ENCODE peak calls at places on chromosomes 7 and 10, in seven cellular contexts. L is trophoblast cell, H is neuronal stem cell, I is mesendoderm, Q is H9, U is mesenchymal stem cell, D is H1. K is an unnamed sample.

GRCh38 chr10:110416776-110417732 is 80.7 kb upstream of the DUSP5 start:
- DNase-seq in L (no peak), D (no peak), I (no peak), U (no peak), Q (no peak), H (no peak), K (no peak)

GRCh38 chr10:114100848-114101741 is 57.4 kb downstream of the ADRB1 start:
- DNase-seq in Q (no peak), L (no peak), D (no peak), I (peak; percentile 32), U (peak; percentile 53), H (no peak), K (peak; percentile 19)

GRCh38 chr7:137715101-137715500 is 131.7 kb downstream of the DGKI start:
- DNase-seq in H (no peak), D (no peak), L (no peak), I (no peak), Q (no peak), U (no peak), K (peak; percentile 16)

GRCh38 chr7:90404777-90405176 is 1.5 kb downstream of the CLDN12 start:
- DNase-seq in D (no peak), L (no peak), Q (no peak), U (peak; percentile 24), H (no peak), I (no peak), K (peak; percentile 30)

GRCh38 chr10:28558923-28559508 is 26.1 kb downstream of the WAC start:
- DNase-seq in I (no peak), U (no peak), D (no peak), H (no peak), L (no peak), Q (no peak), K (peak; percentile 27)

GRCh38 chr7:75072978-75073282 is 672 bp downstream of the RCC1L start:
- DNase-seq in U (peak; percentile 60), L (no peak), D (no peak), I (no peak), Q (no peak), H (no peak), K (no peak)

GRCh38 chr10:115093776-115094361 is 704 bp downstream of the ATRNL1 start:
- DNase-seq in Q (peak; percentile 70), I (peak; percentile 71), D (no peak), U (peak; percentile 27), H (peak; percentile 20), L (no peak), K (no peak)

GRCh38 chr7:34260282-34260681 is 354.9 kb downstream of the BMPER start:
- DNase-seq in D (no peak), U (peak; percentile 93), I (peak; percentile 38), H (no peak), L (peak; percentile 20), Q (no peak), K (peak; percentile 94)

GRCh38 chr7:55253188-55253587 is 111.9 kb upstream of the LANCL2 start:
- DNase-seq in H (no peak), L (no peak), Q (no peak), D (no peak), U (no peak), I (no peak), K (no peak)

GRCh38 chr7:81268551-81268950 is 349.7 kb upstream of the SEMA3C start:
- DNase-seq in I (no peak), L (no peak), Q (no peak), D (no peak), H (no peak), U (peak; percentile 28), K (peak; percentile 25)

GRCh38 chr7:155094636-155095035 is 24.5 kb downstream of the HTR5A start:
- DNase-seq in H (no peak), D (no peak), U (no peak), Q (no peak), L (no peak), I (no peak), K (no peak)

GRCh38 chr7:86942081-86942480 is 117.4 kb downstream of the ELAPOR2 start:
- DNase-seq in H (peak; percentile 29), Q (no peak), U (peak; percentile 31), L (no peak), D (no peak), I (no peak), K (no peak)

GRCh38 chr7:12957487-12957886 is 270.1 kb downstream of the ARL4A start:
- DNase-seq in H (no peak), U (no peak), L (no peak), Q (no peak), D (no peak), I (no peak), K (no peak)

GRCh38 chr10:90308223-90308622 is 549.6 kb downstream of the HTR7 start:
- DNase-seq in Q (no peak), U (no peak), I (no peak), H (no peak), L (no peak), D (no peak), K (peak; percentile 70)

GRCh38 chr7:74502216-74502891 is 48.6 kb downstream of the GTF2IRD1 start:
- DNase-seq in U (no peak), H (no peak), Q (no peak), L (no peak), D (no peak), I (no peak), K (no peak)

GRCh38 chr7:146208484-146208883 is 91.9 kb downstream of the CNTNAP2 start:
- DNase-seq in U (no peak), L (no peak), Q (no peak), I (no peak), H (no peak), D (no peak), K (no peak)

GRCh38 chr7:85719981-85720963 is 533.4 kb upstream of the SEMA3D start:
- DNase-seq in D (no peak), U (peak; percentile 74), H (no peak), I (peak; percentile 23), Q (no peak), L (no peak), K (peak; percentile 43)

GRCh38 chr10:20768849-20769248 is 128.3 kb downstream of the NEBL start:
- DNase-seq in H (peak; percentile 14), I (peak; percentile 24), D (no peak), Q (no peak), L (no peak), U (peak; percentile 50), K (no peak)

GRCh38 chr10:46550795-46551700 is 5.4 kb downstream of the GPRIN2 start:
- DNase-seq in Q (peak; percentile 25), D (no peak), I (no peak), H (no peak), U (no peak), L (no peak), K (no peak)

GRCh38 chr7:15720849-15721471 is 34.5 kb upstream of the MEOX2 start:
- DNase-seq in I (peak; percentile 37), U (peak; percentile 45), L (peak; percentile 18), Q (no peak), D (no peak), H (peak; percentile 20), K (peak; percentile 53)

GRCh38 chr10:61475449-61475873 is 22.3 kb upstream of the TMEM26 start:
- DNase-seq in D (no peak), I (no peak), U (peak; percentile 65), L (no peak), H (no peak), Q (no peak), K (peak; percentile 66)

DNA sequence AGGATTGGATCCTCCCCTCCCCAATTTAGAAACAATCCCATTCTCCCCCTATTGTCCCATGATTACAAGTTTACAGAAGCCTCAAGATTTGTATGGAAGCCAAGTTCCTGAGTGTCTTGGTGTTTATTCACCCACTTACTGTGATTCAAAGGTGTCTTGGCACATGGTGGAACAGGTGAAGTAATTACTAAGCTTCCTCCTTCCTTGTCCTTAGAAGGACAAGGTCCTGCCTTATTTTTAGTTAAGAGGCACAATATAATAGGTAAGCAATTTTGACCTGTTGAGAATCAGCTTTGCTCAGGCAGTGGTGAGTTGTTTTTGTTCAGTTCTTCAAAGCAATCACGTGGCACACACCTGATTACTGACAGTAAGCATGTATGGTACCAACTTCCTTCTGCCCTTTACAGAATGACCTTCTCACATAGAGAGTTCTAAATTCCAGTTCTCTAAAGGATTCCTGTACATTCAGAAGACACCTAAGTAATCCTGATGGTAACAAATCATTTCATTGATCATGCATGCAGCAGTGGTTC is 60.7 kb upstream of the SLC13A1 start:
- DNase-seq in H (no peak), D (no peak), Q (no peak), I (no peak), L (no peak), U (no peak), K (no peak)
- H3K4me1 ChIP-seq in H (no peaks in the 10 kb centered on the region), D (no peaks in the 10 kb centered on the region), Q (peaks cover 4% of the 10 kb centered on the region), I (no peaks in the 10 kb centered on the region), L (no peaks in the 10 kb centered on the region), U (no peaks in the 10 kb centered on the region), K (no peaks in the 10 kb centered on the region)

DNA sequence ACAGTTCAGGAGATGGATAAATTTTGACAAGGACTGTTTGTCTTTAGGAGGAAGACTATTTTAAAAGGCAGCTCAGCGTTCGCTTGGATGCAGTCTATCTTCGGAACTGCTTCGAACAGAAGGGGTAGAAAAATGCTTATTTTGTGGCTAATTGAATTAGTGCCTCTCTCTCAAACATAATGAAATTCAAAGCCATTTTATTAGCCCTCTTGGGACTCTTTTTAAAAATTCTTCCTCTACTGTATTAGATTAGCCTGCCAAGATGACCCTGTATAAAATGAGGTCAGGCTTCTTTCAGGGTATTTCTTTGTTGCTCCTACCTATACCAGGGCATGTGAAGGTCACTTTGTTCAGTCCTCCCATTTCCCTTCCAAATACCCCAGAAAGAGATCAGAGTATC is 379.2 kb upstream of the NFE2L3 start:
- DNase-seq in L (no peak), I (no peak), D (no peak), Q (no peak), H (no peak), U (no peak), K (no peak)
- H2BK120ac ChIP-seq in L (no peak overlapping the region), I (no peak overlapping the region), D (no peak overlapping the region), Q (no peak overlapping the region), H (no peak overlapping the region), U (no peak overlapping the region), K (no peak overlapping the region)

DNA sequence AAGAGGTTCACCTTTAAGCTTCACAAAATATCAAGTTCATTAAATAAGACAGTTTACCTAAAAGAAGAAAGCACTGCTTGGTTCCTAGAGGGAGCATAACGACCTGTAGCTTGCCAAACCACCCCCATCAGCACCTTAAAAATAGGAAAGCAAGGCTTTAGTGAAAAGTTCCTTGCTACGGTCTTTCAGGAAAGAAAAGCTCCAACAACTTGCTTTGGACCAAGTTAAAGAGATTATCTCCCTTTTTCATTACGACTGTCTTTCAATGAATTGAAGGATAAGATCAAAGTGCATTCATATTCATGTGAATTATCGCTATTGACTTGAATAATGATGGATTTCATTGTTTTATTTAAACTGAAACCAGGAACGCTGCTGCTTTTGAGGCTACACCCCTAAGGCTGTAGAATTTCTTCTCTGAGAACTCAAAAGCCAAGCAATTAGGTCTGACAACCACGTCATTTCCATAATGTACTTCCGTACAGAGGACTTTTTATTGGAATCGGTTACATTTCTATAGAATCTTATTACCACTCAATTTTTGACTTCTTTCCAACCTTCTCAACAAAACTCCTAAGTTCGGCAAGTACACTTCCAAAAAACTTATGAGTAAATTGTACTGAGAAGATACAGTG is 6.9 kb upstream of the SPAG6 start:
- DNase-seq in D (no peak), H (peak; percentile 15), I (no peak), Q (no peak), U (peak; percentile 6), L (no peak), K (no peak)
- H3K4me1 ChIP-seq in D (no peaks in the 10 kb centered on the region), H (peaks cover 9% of the 10 kb centered on the region), I (peaks cover 1% of the 10 kb centered on the region), Q (no peaks in the 10 kb centered on the region), U (peaks cover 25% of the 10 kb centered on the region), L (peaks cover 21% of the 10 kb centered on the region), K (no peaks in the 10 kb centered on the region)

DNA sequence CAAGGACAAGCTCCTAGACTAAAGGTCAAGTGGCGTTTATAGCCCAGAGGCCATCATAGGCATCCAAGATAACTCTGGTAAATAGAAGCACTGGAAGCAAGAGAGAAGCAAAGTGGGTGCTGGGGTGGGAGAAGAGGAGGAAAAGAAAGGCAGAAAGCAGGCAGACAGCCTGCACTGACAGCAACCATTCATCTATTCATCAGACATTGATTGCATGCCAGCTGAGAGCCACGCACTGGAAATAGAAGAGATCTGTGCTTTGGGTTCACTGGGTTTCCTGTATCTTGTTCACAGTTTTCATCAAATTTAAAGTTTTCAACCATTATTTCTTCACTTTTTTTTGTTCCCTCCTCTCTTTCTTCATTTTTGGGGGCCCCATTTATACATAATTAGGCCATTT is 4.7 kb upstream of the SLIT1 start:
- DNase-seq in D (no peak), L (no peak), I (no peak), U (no peak), Q (no peak), H (no peak), K (no peak)
- H2BK120ac ChIP-seq in D (no peak overlapping the region), L (no peak overlapping the region), I (no peak overlapping the region), U (no peak overlapping the region), Q (no peak overlapping the region), H (no peak overlapping the region), K (no peak overlapping the region)